ENCODE peak calls at places on chromosomes 13 and 19, in eight cellular contexts. K is stimulated activated CD8-positive, alpha-beta memory T cell treated with anti-CD3 and anti-CD28 coated beads, Interleukin-2, amount 100 ng/mL, for 1 hour; T is T-helper 1 cell; F is omental fat pad; C is left lung; U is neural crest cell; N is NCI-H774; W is NCI-H345. Y is an unnamed sample.

GRCh38 chr19:46862974-46863632 is 2.3 kb downstream of the ARHGAP35 start:
- DNase-seq in W (no peak), N (no peak), C (no peak), U (no peak), T (no peak), K (no peak), F (no peak), Y (no peak)

GRCh38 chr19:45262570-45262969 is 11.5 kb downstream of the MARK4 start:
- DNase-seq in T (no peak), C (no peak), N (no peak), K (no peak), U (no peak), W (no peak), F (no peak), Y (no peak)

GRCh38 chr19:1055028-1055425 is 11.9 kb upstream of the ARHGAP45 start:
- DNase-seq in T (no peak), C (peak; percentile 61), K (no peak), W (no peak), N (no peak), U (no peak), F (no peak), Y (no peak)

GRCh38 chr19:31127132-31127967 is 221.9 kb downstream of the TSHZ3 start:
- DNase-seq in F (no peak), T (no peak), N (no peak), W (no peak), U (no peak), C (no peak), K (no peak), Y (no peak)

GRCh38 chr13:47708386-47708785 is 292.7 kb downstream of the SUCLA2 start:
- DNase-seq in N (no peak), T (no peak), U (no peak), W (no peak), C (no peak), K (no peak), F (no peak), Y (no peak)

GRCh38 chr13:83350569-83350968 is 531.7 kb downstream of the SLITRK1 start:
- DNase-seq in F (no peak), W (no peak), U (no peak), T (no peak), C (no peak), K (no peak), N (no peak), Y (no peak)

GRCh38 chr19:14363203-14364097 is 17.8 kb upstream of the ADGRE5 start:
- DNase-seq in N (no peak), F (peak; percentile 40), W (no peak), K (no peak), U (peak; percentile 53), C (peak; percentile 93), T (no peak), Y (peak; percentile 77)

GRCh38 chr19:2136796-2137195 is 14.6 kb downstream of the AP3D1 start:
- DNase-seq in T (no peak), U (no peak), C (no peak), K (no peak), N (no peak), F (no peak), W (no peak), Y (no peak)

GRCh38 chr19:13995017-13995728 is 10.9 kb downstream of the RFX1 start:
- DNase-seq in W (no peak), K (no peak), C (peak; percentile 51), N (no peak), F (no peak), T (no peak), U (no peak), Y (no peak)

GRCh38 chr13:42656136-42656535 is 82.2 kb downstream of the TNFSF11 start:
- DNase-seq in U (no peak), F (no peak), W (no peak), C (no peak), T (no peak), N (no peak), K (no peak), Y (no peak)

GRCh38 chr19:45899919-45900589 is 2.4 kb downstream of the MYPOP start:
- DNase-seq in K (no peak), F (no peak), T (no peak), W (no peak), U (no peak), N (no peak), C (no peak), Y (no peak)

GRCh38 chr13:40087021-40088002 is 431.9 kb downstream of the COG6 start:
- DNase-seq in W (peak; percentile 3), T (no peak), C (no peak), U (no peak), K (no peak), N (no peak), F (no peak), Y (no peak)

GRCh38 chr13:107211073-107211472 is 643.1 kb upstream of the ARGLU1 start:
- DNase-seq in U (peak; percentile 79), F (peak; percentile 76), T (peak; percentile 10), K (no peak), W (peak; percentile 96), C (no peak), N (peak; percentile 100), Y (peak; percentile 76)

GRCh38 chr19:37977992-37978391 is 71.0 kb downstream of the SIPA1L3 start:
- DNase-seq in U (peak; percentile 23), K (no peak), W (no peak), N (no peak), C (no peak), T (no peak), F (no peak), Y (no peak)

GRCh38 chr13:30567072-30567471 is 50.6 kb upstream of the USPL1 start:
- DNase-seq in F (no peak), N (no peak), W (no peak), K (no peak), T (no peak), C (no peak), U (no peak), Y (no peak)

GRCh38 chr19:6354098-6354674 is 7.1 kb upstream of the CLPP start:
- DNase-seq in W (no peak), C (peak; percentile 1), K (no peak), N (no peak), T (no peak), U (no peak), F (no peak), Y (no peak)

GRCh38 chr13:105474983-105475382 is 1060.5 kb downstream of the EFNB2 start:
- DNase-seq in T (no peak), C (no peak), K (no peak), W (no peak), N (no peak), F (no peak), U (no peak), Y (no peak)

GRCh38 chr13:43132228-43132627 is 108.8 kb downstream of the DNAJC15 start:
- DNase-seq in K (no peak), W (no peak), N (no peak), F (no peak), U (no peak), C (no peak), T (no peak), Y (no peak)

GRCh38 chr19:4326837-4327251 is 11.8 kb downstream of the STAP2 start:
- DNase-seq in N (no peak), T (no peak), F (no peak), K (no peak), U (no peak), W (no peak), C (peak; percentile 70), Y (no peak)

GRCh38 chr13:73936001-73936400 is 198.2 kb downstream of the KLF12 start:
- DNase-seq in F (no peak), T (no peak), U (no peak), W (no peak), K (no peak), N (no peak), C (no peak), Y (no peak)

GRCh38 chr13:22091222-22091970 is 420.5 kb downstream of the FGF9 start:
- DNase-seq in U (no peak), K (no peak), N (no peak), F (no peak), T (no peak), C (no peak), W (no peak), Y (no peak)

GRCh38 chr13:30708541-30708940 is 26.8 kb upstream of the ALOX5AP start:
- DNase-seq in W (no peak), F (no peak), K (no peak), U (no peak), T (no peak), C (no peak), N (no peak), Y (no peak)

GRCh38 chr13:38167164-38167822 is 182.4 kb upstream of the UFM1 start:
- DNase-seq in T (no peak), F (no peak), K (no peak), U (no peak), C (no peak), N (no peak), W (no peak), Y (no peak)

GRCh38 chr13:27619711-27620376 is 485 bp downstream of the LNX2 start:
- DNase-seq in C (no peak), K (peak; percentile 10), W (no peak), T (peak; percentile 25), F (no peak), N (no peak), U (peak; percentile 23), Y (no peak)

GRCh38 chr19:45446295-45446694 is 21.5 kb upstream of the FOSB start:
- DNase-seq in U (no peak), N (no peak), W (no peak), T (no peak), C (no peak), F (no peak), K (no peak), Y (no peak)